ENCODE peak calls at places on chromosomes 5 and 9, in four cellular contexts. Z, L, V and O are unnamed samples.

GRCh38 chr5:111950660-111951059 is 193.7 kb upstream of the NREP start:
- DNase-seq in Z (no peak), L (no peak), V (no peak), O (no peak)

GRCh38 chr5:16744164-16744880 is 127.5 kb upstream of the RETREG1 start:
- DNase-seq in Z (no peak), L (no peak), V (no peak), O (no peak)

GRCh38 chr5:94969174-94969573 is 315.7 kb downstream of the MCTP1 start:
- DNase-seq in Z (peak), L (peak), V (no peak), O (peak)

GRCh38 chr5:109888980-109889379 is 199.3 kb downstream of the MAN2A1 start:
- DNase-seq in Z (no peak), L (no peak), V (no peak), O (no peak)

GRCh38 chr5:59036274-59036961 is 453.5 kb downstream of the RAB3C start:
- DNase-seq in Z (no peak), L (no peak), V (peak), O (no peak)

GRCh38 chr9:101362450-101362849 is 22.4 kb downstream of the BAAT start:
- DNase-seq in Z (no peak), L (no peak), V (no peak), O (no peak)

GRCh38 chr5:124665035-124665434 is 81.4 kb downstream of the ZNF608 start:
- DNase-seq in Z (no peak), L (no peak), V (no peak), O (no peak)

GRCh38 chr9:135023389-135023788 is 64.1 kb upstream of the OLFM1 start:
- DNase-seq in Z (no peak), L (no peak), V (no peak), O (no peak)

GRCh38 chr9:76905984-76906861 is at the start of gene PRUNE2:
- DNase-seq in Z (peak), L (no peak), V (no peak), O (no peak)

GRCh38 chr5:43581398-43581797 is 21.6 kb upstream of the NNT start:
- DNase-seq in Z (no peak), L (no peak), V (no peak), O (no peak)

GRCh38 chr9:109110326-109111014 is 9.3 kb downstream of the TMEM245 start:
- DNase-seq in Z (no peak), L (no peak), V (no peak), O (no peak)

GRCh38 chr5:149961186-149961685 is 678 bp downstream of the SLC26A2 start:
- DNase-seq in Z (no peak), L (peak), V (no peak), O (no peak)

GRCh38 chr9:106717686-106718085 is 145.3 kb upstream of the ZNF462 start:
- DNase-seq in Z (no peak), L (no peak), V (no peak), O (no peak)

GRCh38 chr5:137415231-137415681 is 83.9 kb downstream of the SPOCK1 start:
- DNase-seq in Z (no peak), L (no peak), V (no peak), O (no peak)

GRCh38 chr5:76544268-76544926 is 78.8 kb downstream of the F2RL2 start:
- DNase-seq in Z (peak), L (peak), V (peak), O (peak)

GRCh38 chr9:71647094-71647591 is 121.2 kb downstream of the CEMIP2 start:
- DNase-seq in Z (no peak), L (no peak), V (no peak), O (no peak)

GRCh38 chr9:138048184-138048583 is 170.6 kb downstream of the CACNA1B start:
- DNase-seq in Z (peak), L (no peak), V (no peak), O (no peak)

GRCh38 chr5:170270670-170271069 is 26.9 kb downstream of the LCP2 start:
- DNase-seq in Z (no peak), L (no peak), V (no peak), O (no peak)

GRCh38 chr5:73299017-73299630 is 126.1 kb downstream of the TMEM174 start:
- DNase-seq in Z (peak), L (no peak), V (no peak), O (no peak)

GRCh38 chr5:168424506-168425298 is 61.6 kb upstream of the RARS1 start:
- DNase-seq in Z (no peak), L (no peak), V (no peak), O (no peak)

GRCh38 chr5:93582677-93583524 is at the start of gene NR2F1:
- DNase-seq in Z (peak), L (peak), V (no peak), O (no peak)

GRCh38 chr5:55551298-55551846 is 16.6 kb upstream of the PLPP1 start:
- DNase-seq in Z (no peak), L (no peak), V (no peak), O (no peak)

GRCh38 chr9:98978231-98978681 is 34.5 kb downstream of the COL15A1 start:
- DNase-seq in Z (peak), L (no peak), V (no peak), O (no peak)

GRCh38 chr5:132369471-132370240 is at the start of gene SLC22A5:
- DNase-seq in Z (peak), L (peak), V (peak), O (peak)

GRCh38 chr5:134578578-134579283 is 53.3 kb downstream of the JADE2 start:
- DNase-seq in Z (no peak), L (no peak), V (no peak), O (no peak)

GRCh38 chr9:131076347-131077195 is 19.8 kb upstream of the AIF1L start:
- DNase-seq in Z (no peak), L (no peak), V (no peak), O (no peak)

GRCh38 chr5:157459715-157460599 is at the start of gene NIPAL4:
- DNase-seq in Z (peak), L (no peak), V (no peak), O (no peak)

GRCh38 chr9:86259557-86259956 is at the start of gene C9orf153:
- DNase-seq in Z (no peak), L (no peak), V (no peak), O (no peak)

GRCh38 chr5:39760385-39761198 is 335.8 kb upstream of the DAB2 start:
- DNase-seq in Z (no peak), L (no peak), V (no peak), O (no peak)

GRCh38 chr9:95264954-95265615 is 52.4 kb downstream of the FANCC start:
- DNase-seq in Z (peak), L (no peak), V (no peak), O (peak)

GRCh38 chr9:19284729-19285128 is 54.2 kb downstream of the DENND4C start:
- DNase-seq in Z (no peak), L (no peak), V (no peak), O (no peak)

GRCh38 chr5:51399636-51399993 is 16.4 kb downstream of the ISL1 start:
- DNase-seq in Z (no peak), L (no peak), V (no peak), O (no peak)

GRCh38 chr5:132321109-132321721 is 27.0 kb downstream of the SLC22A4 start:
- DNase-seq in Z (no peak), L (no peak), V (no peak), O (no peak)

GRCh38 chr5:173567548-173567947 is 48.9 kb downstream of the BOD1 start:
- DNase-seq in Z (no peak), L (no peak), V (no peak), O (no peak)

GRCh38 chr9:29100762-29101161 is 1527.5 kb upstream of the C9orf72 start:
- DNase-seq in Z (no peak), L (no peak), V (no peak), O (no peak)

GRCh38 chr9:113012492-113012891 is 500 bp upstream of the ZNF883 start:
- DNase-seq in Z (no peak), L (no peak), V (no peak), O (no peak)
- H3K4me3 ChIP-seq in Z (peak), L (peak), V (no peak), O (no peak)

GRCh38 chr5:179858241-179858585 is 404 bp downstream of the MRNIP start:
- DNase-seq in Z (peak), L (peak), V (peak), O (peak)

GRCh38 chr5:179862891-179863290 is 4.3 kb upstream of the MRNIP start:
- DNase-seq in Z (no peak), L (no peak), V (no peak), O (no peak)

GRCh38 chr5:179858586-179859427 is at the start of gene MRNIP:
- DNase-seq in Z (peak), L (peak), V (peak), O (peak)

GRCh38 chr5:179862296-179862695 is 3.7 kb upstream of the MRNIP start:
- DNase-seq in Z (no peak), L (no peak), V (no peak), O (no peak)

DNA sequence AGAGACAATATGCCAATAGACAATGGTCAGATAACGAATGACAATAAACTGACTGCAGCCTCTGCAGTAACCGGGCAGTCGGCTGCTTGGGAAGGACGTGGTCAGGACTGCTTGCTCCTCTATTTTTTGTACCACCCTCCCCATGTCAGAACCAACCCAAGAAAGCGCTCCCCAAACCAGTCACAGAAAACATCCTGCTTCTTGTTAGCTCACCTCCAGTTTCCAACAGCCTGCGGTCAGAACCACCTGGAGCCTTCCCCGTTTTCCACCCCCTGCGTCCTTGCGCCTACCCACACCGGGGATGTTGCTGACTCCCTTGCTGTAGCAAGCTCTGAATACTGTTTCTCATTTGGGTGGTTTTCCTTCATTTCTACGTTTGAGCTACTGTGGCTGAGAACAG is 1.7 kb upstream of the MRNIP start:
- DNase-seq in Z (no peak), L (no peak), V (no peak), O (no peak)
- H3K4me3 ChIP-seq in Z (no peak), L (no peak), V (no peak), O (no peak)

GRCh38 chr5:10655686-10656075 is 91.8 kb downstream of the ANKRD33B start:
- DNase-seq in Z (no peak), L (no peak), V (no peak), O (no peak)
- H3K4me3 ChIP-seq in Z (no peak), L (no peak), V (no peak), O (no peak)

GRCh38 chr9:136118061-136118366 is 661 bp downstream of the TMEM250 start:
- DNase-seq in Z (peak), L (no peak), V (no peak), O (no peak)
- H3K4me3 ChIP-seq in Z (peak), L (peak), V (peak), O (peak)